ENCODE peak calls at places on chromosomes 4 and X, in ten cellular contexts. O is adipocyte, P is NCI-H1092, X is choroid plexus epithelial cell, N is memory B cell, K is Ammon's horn, Q is GM13977, F is thoracic aorta, Z is GM13976, D is A673. E is an unnamed sample.

GRCh38 chr4:175767130-175767529 is 44.9 kb downstream of the GPM6A start:
- DNase-seq in O (no peak), P (no peak), X (no peak), N (no peak), K (no peak), Q (no peak), F (no peak), Z (no peak), D (no peak), E (no peak)

GRCh38 chr4:132333723-132334045 is 815.4 kb upstream of the PCDH10 start:
- DNase-seq in O (peak), P (no peak), X (peak), N (no peak), K (no peak), Q (no peak), F (no peak), Z (no peak), D (no peak), E (no peak)

GRCh38 chr4:1748465-1748995 is 27.2 kb downstream of the TACC3 start:
- DNase-seq in O (peak), P (peak), X (peak), N (peak), K (peak), Q (peak), F (no peak), Z (peak), D (peak), E (peak)

GRCh38 chr4:59655996-59656395 is 1544.1 kb upstream of the ADGRL3 start:
- DNase-seq in O (no peak), P (no peak), X (no peak), N (no peak), K (no peak), Q (no peak), F (no peak), Z (no peak), D (no peak), E (no peak)

GRCh38 chrX:37347420-37347819 is 1.7 kb upstream of the PRRG1 start:
- DNase-seq in O (peak), P (no peak), X (peak), N (no peak), K (no peak), Q (no peak), F (no peak), Z (no peak), D (peak), E (no peak)

GRCh38 chr4:78692815-78693156 is 83.4 kb upstream of the BMP2K start:
- DNase-seq in O (no peak), P (no peak), X (no peak), N (no peak), K (peak), Q (no peak), F (no peak), Z (no peak), D (no peak), E (no peak)

GRCh38 chrX:110267874-110268273 is 50.0 kb downstream of the AMMECR1 start:
- DNase-seq in O (no peak), P (no peak), X (no peak), N (no peak), K (no peak), Q (no peak), F (no peak), Z (no peak), D (peak), E (no peak)

GRCh38 chr4:102343964-102344519 is 1.2 kb downstream of the SLC39A8 start:
- DNase-seq in O (no peak), P (no peak), X (no peak), N (no peak), K (no peak), Q (no peak), F (no peak), Z (no peak), D (peak), E (no peak)

GRCh38 chr4:4269856-4270255 is 20.1 kb downstream of the LYAR start:
- DNase-seq in O (no peak), P (no peak), X (peak), N (no peak), K (no peak), Q (no peak), F (no peak), Z (no peak), D (no peak), E (no peak)

GRCh38 chrX:38004046-38004445 is 2.3 kb upstream of the SYTL5 start:
- DNase-seq in O (peak), P (no peak), X (peak), N (no peak), K (no peak), Q (no peak), F (no peak), Z (no peak), D (no peak), E (no peak)